ENCODE peak calls at places on chromosomes 16 and 17, in eight cellular contexts. O is uterus; L is cardiac fibroblast; M is AG09309; C is heart right ventricle; V is thoracic aorta; H is AG04450; R is CD8-positive, alpha-beta T cell. F is an unnamed sample.
A peak's percentile ranks its signal among the peaks of the same experiment; 100 is the strongest.

GRCh38 chr16:22661161-22661647 is 150.5 kb downstream of the NPIPB5 start:
- DNase-seq in O (no peak), L (no peak), M (no peak), C (no peak), V (no peak), H (no peak), R (no peak), F (no peak)

GRCh38 chr17:45016823-45017222 is 34.6 kb downstream of the DCAKD start:
- DNase-seq in O (no peak), L (no peak), M (no peak), C (no peak), V (no peak), H (no peak), R (no peak), F (no peak)

GRCh38 chr17:59733697-59734096 is 26.2 kb downstream of the VMP1 start:
- DNase-seq in O (no peak), L (no peak), M (no peak), C (no peak), V (no peak), H (no peak), R (no peak), F (no peak)

GRCh38 chr17:50129946-50130777 is at the start of gene SAMD14:
- DNase-seq in O (no peak), L (no peak), M (no peak), C (peak; percentile 49), V (no peak), H (no peak), R (no peak), F (no peak)

GRCh38 chr17:8275421-8276290 is 12.8 kb upstream of the RANGRF start:
- DNase-seq in O (no peak), L (no peak), M (no peak), C (no peak), V (no peak), H (no peak), R (no peak), F (no peak)

GRCh38 chr17:35898283-35899070 is 18.3 kb upstream of the CCL5 start:
- DNase-seq in O (no peak), L (no peak), M (no peak), C (peak; percentile 19), V (no peak), H (no peak), R (no peak), F (no peak)

GRCh38 chr17:70552230-70552981 is 383.1 kb downstream of the KCNJ2 start:
- DNase-seq in O (no peak), L (peak; percentile 72), M (peak; percentile 11), C (no peak), V (no peak), H (no peak), R (no peak), F (peak; percentile 45)

GRCh38 chr16:85819245-85819644 is 19.8 kb downstream of the COX4I1 start:
- DNase-seq in O (peak; percentile 42), L (peak; percentile 85), M (peak; percentile 27), C (peak; percentile 81), V (peak; percentile 33), H (peak; percentile 48), R (peak; percentile 76), F (peak; percentile 65)

GRCh38 chr16:12458591-12459400 is 344.9 kb downstream of the CPPED1 start:
- DNase-seq in O (no peak), L (no peak), M (no peak), C (peak; percentile 33), V (no peak), H (no peak), R (peak; percentile 9), F (no peak)

GRCh38 chr17:71519285-71519684 is 601.5 kb upstream of the SOX9 start:
- DNase-seq in O (no peak), L (peak; percentile 5), M (no peak), C (no peak), V (no peak), H (no peak), R (no peak), F (no peak)

GRCh38 chr16:4940719-4941118 is 3.8 kb upstream of the PPL start:
- DNase-seq in O (no peak), L (no peak), M (no peak), C (no peak), V (no peak), H (no peak), R (no peak), F (peak; percentile 49)

GRCh38 chr17:7841622-7842379 is 7.8 kb downstream of the KDM6B start:
- DNase-seq in O (peak; percentile 94), L (peak; percentile 93), M (no peak), C (peak; percentile 92), V (peak; percentile 85), H (peak; percentile 62), R (peak; percentile 86), F (peak; percentile 81)

GRCh38 chr16:84486126-84486525 is 18.3 kb downstream of the MEAK7 start:
- DNase-seq in O (no peak), L (no peak), M (no peak), C (no peak), V (no peak), H (no peak), R (no peak), F (no peak)

GRCh38 chr17:78127240-78127887 is 1.2 kb downstream of the TMC6 start:
- DNase-seq in O (no peak), L (no peak), M (no peak), C (peak; percentile 78), V (no peak), H (no peak), R (peak; percentile 64), F (peak; percentile 90)

GRCh38 chr16:21021316-21021715 is 120.7 kb downstream of the LYRM1 start:
- DNase-seq in O (no peak), L (no peak), M (no peak), C (no peak), V (no peak), H (no peak), R (no peak), F (no peak)

GRCh38 chr16:21026846-21027245 is 123.8 kb downstream of the DNAH3 start:
- DNase-seq in O (no peak), L (no peak), M (no peak), C (no peak), V (no peak), H (no peak), R (no peak), F (no peak)

GRCh38 chr16:21028728-21029127 is 121.9 kb downstream of the DNAH3 start:
- DNase-seq in O (no peak), L (peak; percentile 20), M (no peak), C (no peak), V (no peak), H (no peak), R (no peak), F (no peak)

DNA sequence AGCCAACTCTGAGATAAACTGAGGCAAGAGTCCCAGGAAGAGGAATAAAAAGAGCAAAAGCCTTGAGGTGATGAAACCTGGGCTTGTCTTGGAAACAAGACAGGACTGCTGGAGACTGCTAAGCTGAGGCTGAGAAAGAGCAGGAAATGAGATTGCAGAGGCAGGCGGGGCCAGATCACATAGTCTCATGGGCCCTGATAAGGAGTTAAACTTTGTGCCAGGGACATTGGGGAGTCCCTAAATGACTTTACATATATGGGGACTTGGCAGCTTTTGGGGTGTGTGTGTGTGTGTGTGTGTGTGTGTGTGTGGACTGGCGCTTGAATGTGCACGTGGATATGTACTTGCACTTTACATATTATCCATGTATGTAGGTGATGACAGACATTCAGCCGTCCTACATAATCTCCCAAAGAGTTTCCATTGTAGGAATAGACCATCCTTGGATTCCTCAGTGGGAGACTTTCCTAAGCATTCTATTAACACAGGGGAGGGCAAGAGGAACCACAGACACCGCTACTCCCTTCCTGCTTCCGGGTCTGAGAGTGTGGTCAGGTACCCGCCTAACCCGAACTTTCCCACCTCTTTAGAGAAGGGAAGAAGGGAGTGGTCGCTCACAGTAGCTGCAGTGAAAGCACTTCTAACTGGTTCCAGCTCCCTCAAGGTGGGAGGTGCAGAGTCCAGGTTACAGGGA is 123.1 kb downstream of the LYRM1 start:
- DNase-seq in O (no peak), L (peak; percentile 8), M (no peak), C (peak; percentile 24), V (no peak), H (no peak), R (no peak), F (no peak)
- TF ChIP-seq CTCF in O (no peak), L (no peak), M (no peak), C (no peak), V (no peak), H (no peak), R (no peak), F (no peak)

DNA sequence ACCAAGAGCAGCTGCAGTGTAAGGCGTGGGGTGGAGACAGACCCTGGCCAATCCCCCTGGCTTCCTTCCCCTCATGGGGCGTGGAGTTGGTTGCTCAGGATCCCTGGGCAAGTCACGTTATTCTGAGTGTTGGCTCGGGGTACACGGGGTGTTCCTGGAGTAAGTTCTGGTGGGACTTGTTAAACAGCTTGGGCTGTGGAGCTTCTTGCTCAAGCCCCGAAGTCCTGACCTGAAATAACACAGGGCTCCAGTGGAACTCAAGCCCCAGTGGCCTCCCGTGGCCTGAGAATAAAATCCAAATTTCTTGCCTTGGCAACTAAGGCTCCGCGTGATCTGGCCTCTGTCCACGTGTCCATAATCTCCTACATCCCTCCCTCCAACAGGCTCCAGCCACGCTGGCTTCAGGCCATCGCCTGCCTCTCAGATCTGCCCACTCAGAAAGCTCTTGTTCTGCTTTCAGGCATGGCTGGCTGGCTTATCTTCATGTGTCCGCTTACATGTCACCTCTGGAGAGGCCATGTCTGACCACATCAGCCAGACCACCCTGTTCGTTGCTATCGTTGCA is 49.3 kb upstream of the BCO1 start:
- DNase-seq in O (peak; percentile 88), L (peak; percentile 45), M (peak; percentile 24), C (peak; percentile 82), V (peak; percentile 8), H (peak; percentile 23), R (no peak), F (no peak)
- H3K4me3 ChIP-seq in O (no peak overlapping the region), L (no peak overlapping the region), M (no peak overlapping the region), C (no peak overlapping the region), V (peak overlapping the region; percentile 51), H (no peak overlapping the region), R (no peak overlapping the region), F (no peak overlapping the region)

GRCh38 chr17:979539-980405 is at the start of gene NXN:
- DNase-seq in O (peak; percentile 89), L (peak; percentile 70), M (no peak), C (peak; percentile 94), V (peak; percentile 45), H (no peak), R (peak; percentile 89), F (peak; percentile 75)

GRCh38 chr17:978110-979093 is 1.2 kb downstream of the NXN start:
- DNase-seq in O (peak; percentile 47), L (no peak), M (no peak), C (peak; percentile 52), V (no peak), H (no peak), R (no peak), F (no peak)

GRCh38 chr17:979211-979538 is 401 bp downstream of the NXN start:
- DNase-seq in O (no peak), L (no peak), M (no peak), C (no peak), V (no peak), H (no peak), R (no peak), F (no peak)

GRCh38 chr17:980406-981291 is 1.1 kb upstream of the NXN start:
- DNase-seq in O (peak; percentile 77), L (peak; percentile 91), M (no peak), C (peak; percentile 59), V (no peak), H (no peak), R (peak; percentile 67), F (peak; percentile 94)

GRCh38 chr17:981292-981658 is 1.7 kb upstream of the NXN start:
- DNase-seq in O (no peak), L (no peak), M (no peak), C (no peak), V (no peak), H (no peak), R (no peak), F (no peak)
- TF ChIP-seq CTCF in O (no peak), L (no peak), M (no peak), C (no peak), V (no peak), H (no peak), R (peak; percentile 20), F (no peak)

GRCh38 chr17:63523256-63523869 is at the start of gene KCNH6:
- DNase-seq in O (no peak), L (no peak), M (no peak), C (no peak), V (no peak), H (no peak), R (no peak), F (no peak)
- H3K4me3 ChIP-seq in O (no peak within 1 kb of the TSS), L (peak within 1 kb of the TSS; percentile 29), M (no peak within 1 kb of the TSS), C (peak within 1 kb of the TSS; percentile 10), V (peak within 1 kb of the TSS; percentile 11), H (peak within 1 kb of the TSS; percentile 39), R (no peak within 1 kb of the TSS), F (no peak within 1 kb of the TSS)

F was measured in MM.1S.